ENCODE peak calls at places on chromosomes 7 and 10, in nine cellular contexts. X, O, C, V, N, M, G, T and I are unnamed samples.

GRCh38 chr7:156230576-156230975 is 410.0 kb upstream of the RNF32 start:
- DNase-seq in X (no peak), O (no peak), C (no peak), V (no peak), N (no peak), M (no peak), G (no peak), T (no peak), I (no peak)

GRCh38 chr10:18351426-18351825 is 211.2 kb downstream of the CACNB2 start:
- DNase-seq in X (no peak), O (no peak), C (no peak), V (no peak), N (no peak), M (no peak), G (no peak), T (no peak), I (no peak)

GRCh38 chr10:103470755-103471653 is 8.0 kb downstream of the CALHM3 start:
- DNase-seq in X (peak; percentile 90), O (no peak), C (no peak), V (peak; percentile 67), N (peak; percentile 54), M (peak; percentile 55), G (no peak), T (no peak), I (peak; percentile 88)

GRCh38 chr10:76009531-76009930 is 578.1 kb downstream of the LRMDA start:
- DNase-seq in X (no peak), O (no peak), C (no peak), V (no peak), N (no peak), M (no peak), G (no peak), T (no peak), I (no peak)

GRCh38 chr10:128130051-128130450 is 3.8 kb upstream of the MKI67 start:
- DNase-seq in X (no peak), O (no peak), C (no peak), V (no peak), N (no peak), M (no peak), G (no peak), T (peak; percentile 48), I (no peak)

GRCh38 chr7:15720849-15721471 is 34.5 kb upstream of the MEOX2 start:
- DNase-seq in X (peak; percentile 28), O (peak; percentile 17), C (peak; percentile 17), V (peak; percentile 18), N (peak; percentile 58), M (no peak), G (peak; percentile 20), T (peak; percentile 13), I (no peak)

GRCh38 chr10:118101501-118101900 is 54.8 kb upstream of the RAB11FIP2 start:
- DNase-seq in X (no peak), O (no peak), C (no peak), V (no peak), N (no peak), M (no peak), G (no peak), T (no peak), I (no peak)

GRCh38 chr7:150415161-150416160 is 35.0 kb upstream of the GIMAP8 start:
- DNase-seq in X (no peak), O (no peak), C (no peak), V (no peak), N (no peak), M (no peak), G (no peak), T (no peak), I (no peak)

GRCh38 chr7:6258440-6259182 is 13.8 kb downstream of the CYTH3 start:
- DNase-seq in X (no peak), O (no peak), C (no peak), V (no peak), N (no peak), M (no peak), G (no peak), T (no peak), I (no peak)

GRCh38 chr7:6257602-6258001 is 14.8 kb downstream of the CYTH3 start:
- DNase-seq in X (no peak), O (no peak), C (no peak), V (no peak), N (no peak), M (no peak), G (no peak), T (no peak), I (no peak)

GRCh38 chr7:6254891-6255290 is 17.5 kb downstream of the CYTH3 start:
- DNase-seq in X (no peak), O (no peak), C (no peak), V (no peak), N (no peak), M (no peak), G (no peak), T (no peak), I (no peak)

GRCh38 chr7:6259257-6259656 is 13.2 kb downstream of the CYTH3 start:
- DNase-seq in X (no peak), O (no peak), C (no peak), V (no peak), N (no peak), M (no peak), G (no peak), T (no peak), I (no peak)

GRCh38 chr7:6256709-6257535 is 15.5 kb downstream of the CYTH3 start:
- DNase-seq in X (peak; percentile 63), O (no peak), C (no peak), V (no peak), N (peak; percentile 82), M (peak; percentile 57), G (no peak), T (peak; percentile 39), I (peak; percentile 62)
- TF ChIP-seq CTCF in X (no peak), O (no peak), C (no peak), V (no peak), N (no peak), M (no peak), G (no peak), T (no peak), I (no peak)

GRCh38 chr7:97868314-97868713 is 3.9 kb downstream of the ASNS start:
- DNase-seq in X (no peak), O (no peak), C (no peak), V (no peak), N (no peak), M (no peak), G (no peak), T (no peak), I (no peak)

GRCh38 chr7:97868788-97869187 is 3.4 kb downstream of the ASNS start:
- DNase-seq in X (no peak), O (no peak), C (no peak), V (no peak), N (no peak), M (no peak), G (no peak), T (no peak), I (no peak)

GRCh38 chr7:97873606-97874005 is 1.4 kb upstream of the ASNS start:
- DNase-seq in X (no peak), O (no peak), C (no peak), V (no peak), N (no peak), M (no peak), G (no peak), T (no peak), I (no peak)

GRCh38 chr7:97871659-97872024 is 566 bp downstream of the ASNS start:
- DNase-seq in X (peak; percentile 51), O (no peak), C (no peak), V (no peak), N (no peak), M (no peak), G (peak; percentile 7), T (no peak), I (no peak)

DNA sequence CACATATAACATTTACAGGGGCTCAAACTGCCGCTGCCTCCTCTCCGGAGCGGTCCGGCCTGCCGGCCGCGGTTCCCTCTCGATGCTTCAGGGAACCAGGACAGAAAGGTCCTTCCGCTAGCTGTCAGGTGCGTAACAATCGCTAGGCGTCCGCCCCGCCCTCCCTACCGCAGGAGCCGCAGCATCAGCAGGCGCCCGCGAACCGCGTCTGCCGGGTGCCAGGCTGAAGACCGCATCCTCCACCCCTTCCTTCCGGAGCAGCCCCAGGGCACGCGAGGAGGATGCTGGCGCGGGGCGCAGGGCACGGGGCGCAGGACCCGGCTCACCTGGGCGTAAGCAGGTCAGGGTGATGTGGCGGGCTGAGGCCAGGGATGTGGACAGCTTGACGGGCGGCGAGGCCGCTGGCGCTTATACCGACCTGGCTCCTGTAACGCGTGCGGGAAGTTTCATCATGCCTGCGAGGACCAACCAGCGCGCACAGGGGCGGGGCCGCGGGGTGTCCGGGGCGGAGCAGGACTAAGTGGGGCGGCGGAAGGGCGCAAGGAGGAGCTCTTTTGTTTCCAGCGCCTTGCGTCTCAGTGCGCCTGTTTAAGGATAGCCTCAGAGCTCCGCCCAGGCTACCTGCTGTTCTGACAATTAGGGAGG is at the start of gene ASNS:
- DNase-seq in X (peak; percentile 96), O (peak; percentile 84), C (peak; percentile 83), V (peak; percentile 97), N (peak; percentile 89), M (peak; percentile 90), G (peak; percentile 95), T (peak; percentile 93), I (peak; percentile 90)
- TF ChIP-seq CTCF in X (no peak), O (no peak), C (no peak), V (no peak), N (no peak), M (no peak), G (no peak), T (no peak), I (no peak)

DNA sequence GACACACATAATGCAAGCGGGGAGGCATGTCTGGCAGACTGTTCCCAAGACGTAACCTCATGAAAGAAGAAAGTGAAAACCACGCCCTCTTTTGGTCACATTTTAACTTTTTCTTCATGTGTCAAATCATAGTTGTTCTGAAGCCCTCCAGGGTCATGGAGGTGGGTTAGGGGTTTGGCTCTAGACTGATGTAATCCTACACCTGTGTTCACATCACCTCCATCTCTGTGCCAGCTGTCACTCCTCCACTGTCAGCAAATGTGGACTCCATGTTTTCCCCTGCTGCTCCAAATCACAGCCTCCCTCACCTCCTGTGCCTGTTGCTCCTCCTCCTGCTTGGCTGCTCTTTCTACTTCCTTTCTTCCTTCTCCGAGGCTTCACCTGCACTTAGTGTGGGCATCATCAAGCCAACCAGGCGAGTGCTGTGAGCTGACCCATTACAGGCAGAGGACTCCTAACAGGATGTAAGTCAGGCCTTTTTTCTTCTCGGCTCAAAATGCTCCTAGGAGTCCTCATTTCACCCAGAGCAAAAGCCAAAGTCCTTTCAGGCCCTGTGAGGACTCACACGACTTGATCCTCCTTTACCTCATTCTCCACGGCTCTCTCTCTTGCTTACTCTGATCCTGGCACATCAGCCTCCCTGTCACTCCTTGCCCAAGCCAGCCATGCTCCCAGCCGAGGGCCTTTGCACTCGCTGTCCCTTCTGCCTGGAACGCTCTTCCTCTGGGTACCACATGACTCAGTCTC is 66.4 kb upstream of the IFRD1 start:
- DNase-seq in X (peak; percentile 12), O (no peak), C (no peak), V (no peak), N (no peak), M (no peak), G (peak; percentile 32), T (no peak), I (no peak)
- TF ChIP-seq CTCF in X (no peak), O (no peak), C (no peak), V (no peak), N (no peak), M (no peak), G (peak; percentile 12), T (peak; percentile 1), I (peak; percentile 2)

GRCh38 chr10:119305860-119306513 is 98.6 kb downstream of the GRK5 start:
- DNase-seq in X (peak; percentile 96), O (no peak), C (no peak), V (peak; percentile 79), N (peak; percentile 87), M (peak; percentile 70), G (no peak), T (peak; percentile 97), I (peak; percentile 75)

GRCh38 chr10:119308089-119308488 is 100.7 kb downstream of the GRK5 start:
- DNase-seq in X (no peak), O (no peak), C (no peak), V (no peak), N (no peak), M (no peak), G (no peak), T (no peak), I (no peak)

GRCh38 chr10:119304541-119304940 is 97.2 kb downstream of the GRK5 start:
- DNase-seq in X (no peak), O (no peak), C (no peak), V (no peak), N (no peak), M (no peak), G (no peak), T (no peak), I (no peak)

GRCh38 chr10:119306964-119307363 is 99.6 kb downstream of the GRK5 start:
- DNase-seq in X (no peak), O (no peak), C (no peak), V (no peak), N (no peak), M (no peak), G (no peak), T (peak; percentile 44), I (no peak)

DNA sequence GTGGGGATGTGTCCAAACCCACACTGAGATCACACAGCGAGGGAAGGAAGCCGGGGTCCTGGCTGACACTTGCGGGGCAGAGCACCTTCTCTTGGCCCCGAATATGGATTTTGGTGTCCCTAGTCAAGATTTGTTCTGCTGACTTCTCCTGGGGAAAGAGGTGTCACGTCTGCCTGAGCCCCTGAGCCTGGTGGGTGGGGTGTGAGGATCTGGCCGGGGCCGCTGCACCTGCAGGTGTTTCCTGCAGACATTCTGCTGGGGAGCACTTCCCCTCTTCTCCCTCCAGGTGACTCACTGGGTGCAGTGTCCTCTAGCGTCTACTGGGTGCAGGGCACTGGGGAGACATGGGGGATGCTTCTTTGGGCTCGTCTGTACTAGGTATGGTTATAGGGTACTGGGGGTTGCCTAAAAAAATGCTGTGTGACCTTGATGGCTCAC is 99.2 kb downstream of the GRK5 start:
- DNase-seq in X (peak; percentile 87), O (no peak), C (no peak), V (peak; percentile 40), N (no peak), M (no peak), G (no peak), T (no peak), I (peak; percentile 87)
- TF ChIP-seq CTCF in X (peak; percentile 66), O (no peak), C (no peak), V (peak; percentile 42), N (no peak), M (no peak), G (peak; percentile 33), T (peak; percentile 35), I (peak; percentile 81)